ENCODE peak calls at places on chromosomes 2 and 18, in seven cellular contexts. J is Karpas-422; N is CD8-positive, alpha-beta memory T cell; V is choroid plexus epithelial cell; U is lower lobe of right lung; T is fibroblast of lung; G is hepatocyte. C is an unnamed sample.

GRCh38 chr18:70931942-70932814 is 643.3 kb downstream of the SOCS6 start:
- DNase-seq in J (peak), N (no peak), T (peak), G (peak), V (peak), U (no peak), C (no peak)

GRCh38 chr2:26717362-26717761 is 24.8 kb downstream of the KCNK3 start:
- DNase-seq in G (no peak), N (no peak), V (no peak), U (no peak), J (no peak), T (no peak), C (no peak)

GRCh38 chr18:46916551-46917107 is 678 bp downstream of the PIAS2 start:
- DNase-seq in U (no peak), J (peak), N (no peak), G (no peak), V (peak), T (peak), C (peak)

GRCh38 chr2:186059096-186059495 is 320.5 kb downstream of the FSIP2 start:
- DNase-seq in U (no peak), N (no peak), G (peak), T (peak), V (peak), J (no peak), C (no peak)

GRCh38 chr18:27315001-27315400 is 129.9 kb upstream of the CHST9 start:
- DNase-seq in J (no peak), U (no peak), V (no peak), T (no peak), N (no peak), G (no peak), C (no peak)

GRCh38 chr2:56537756-56538155 is 354.0 kb downstream of the CCDC85A start:
- DNase-seq in J (no peak), G (no peak), N (no peak), V (no peak), U (no peak), T (no peak), C (no peak)

GRCh38 chr2:84970956-84971798 is at the start of gene KCMF1:
- DNase-seq in T (peak), U (peak), G (peak), N (peak), V (peak), J (peak), C (peak)

GRCh38 chr18:7038330-7038846 is 79.2 kb downstream of the LAMA1 start:
- DNase-seq in V (peak), U (peak), G (peak), J (peak), T (peak), N (no peak), C (peak)

GRCh38 chr2:200369886-200370285 is 63.4 kb downstream of the SPATS2L start:
- DNase-seq in T (no peak), U (no peak), N (no peak), J (no peak), G (peak), V (no peak), C (no peak)

GRCh38 chr2:96531872-96532505 is 4.6 kb upstream of the ARID5A start:
- DNase-seq in G (peak), T (peak), V (peak), U (peak), J (peak), N (peak), C (peak)

GRCh38 chr18:27377251-27377650 is 192.1 kb upstream of the CHST9 start:
- DNase-seq in N (no peak), V (peak), J (no peak), U (no peak), T (no peak), G (no peak), C (no peak)

GRCh38 chr2:144349674-144350073 is 170.2 kb downstream of the ZEB2 start:
- DNase-seq in T (no peak), U (no peak), J (no peak), N (no peak), V (no peak), G (no peak), C (no peak)

GRCh38 chr2:207225773-207226172 is 60.0 kb upstream of the KLF7 start:
- DNase-seq in G (no peak), U (no peak), T (no peak), N (no peak), J (no peak), V (no peak), C (no peak)

GRCh38 chr2:2050321-2050905 is 280.7 kb downstream of the MYT1L start:
- DNase-seq in G (no peak), U (no peak), T (no peak), V (no peak), N (no peak), J (no peak), C (no peak)

GRCh38 chr2:157160131-157160530 is 97.4 kb upstream of the GALNT5 start:
- DNase-seq in V (no peak), G (no peak), J (no peak), T (no peak), N (no peak), U (no peak), C (peak)

GRCh38 chr2:223760838-223761502 is 76.4 kb downstream of the AP1S3 start:
- DNase-seq in J (peak), V (peak), G (peak), N (peak), T (peak), U (no peak), C (peak)

GRCh38 chr2:164535280-164536025 is 85.8 kb downstream of the GRB14 start:
- DNase-seq in T (no peak), V (peak), U (no peak), N (no peak), G (no peak), J (no peak), C (no peak)

GRCh38 chr2:213429516-213429915 is 145.3 kb downstream of the SPAG16 start:
- DNase-seq in V (peak), N (no peak), T (no peak), U (no peak), J (no peak), G (no peak), C (no peak)

GRCh38 chr2:101152195-101153076 is 1.3 kb upstream of the TBC1D8 start:
- DNase-seq in N (no peak), U (no peak), V (peak), J (peak), T (peak), G (peak), C (peak)

GRCh38 chr2:88091943-88092342 is 24.3 kb downstream of the SMYD1 start:
- DNase-seq in V (no peak), U (no peak), N (no peak), J (no peak), G (no peak), T (no peak), C (no peak)

GRCh38 chr2:205025580-205026240 is 480.4 kb downstream of the PARD3B start:
- DNase-seq in U (no peak), T (no peak), G (no peak), J (no peak), V (peak), N (no peak), C (no peak)

GRCh38 chr2:69604026-69604678 is 39.4 kb downstream of the AAK1 start:
- DNase-seq in T (no peak), V (no peak), G (no peak), U (no peak), J (no peak), N (no peak), C (no peak)

GRCh38 chr2:223598994-223599645 is 3.0 kb downstream of the SCG2 start:
- DNase-seq in N (no peak), T (peak), G (no peak), J (no peak), U (no peak), V (peak), C (no peak)

GRCh38 chr2:120722211-120722602 is 13.5 kb upstream of the GLI2 start:
- DNase-seq in G (no peak), T (no peak), J (no peak), V (no peak), U (no peak), N (no peak), C (no peak)
- H3K4me3 ChIP-seq in G (no peak), T (no peak), J (no peak), V (no peak), U (no peak), N (no peak), C (no peak)

GRCh38 chr2:145751634-145752033 is 1231.7 kb upstream of the ZEB2 start:
- DNase-seq in J (peak), G (no peak), N (no peak), T (peak), U (no peak), V (peak), C (no peak)

GRCh38 chr2:145750617-145751016 is 1230.7 kb upstream of the ZEB2 start:
- DNase-seq in J (peak), V (no peak), G (no peak), T (no peak), N (no peak), U (no peak), C (no peak)

GRCh38 chr2:145751155-145751554 is 1231.2 kb upstream of the ZEB2 start:
- DNase-seq in G (no peak), T (peak), N (no peak), V (peak), J (no peak), U (no peak), C (no peak)

GRCh38 chr2:145753209-145753608 is 1233.3 kb upstream of the ZEB2 start:
- DNase-seq in G (no peak), N (no peak), U (no peak), J (no peak), V (no peak), T (no peak), C (no peak)

GRCh38 chr2:145752091-145752806 is 1232.3 kb upstream of the ZEB2 start:
- DNase-seq in V (peak), J (peak), G (peak), U (peak), N (no peak), T (peak), C (no peak)
- H3K4me3 ChIP-seq in V (no peak), J (peak), G (no peak), U (no peak), N (no peak), T (no peak), C (no peak)

DNA sequence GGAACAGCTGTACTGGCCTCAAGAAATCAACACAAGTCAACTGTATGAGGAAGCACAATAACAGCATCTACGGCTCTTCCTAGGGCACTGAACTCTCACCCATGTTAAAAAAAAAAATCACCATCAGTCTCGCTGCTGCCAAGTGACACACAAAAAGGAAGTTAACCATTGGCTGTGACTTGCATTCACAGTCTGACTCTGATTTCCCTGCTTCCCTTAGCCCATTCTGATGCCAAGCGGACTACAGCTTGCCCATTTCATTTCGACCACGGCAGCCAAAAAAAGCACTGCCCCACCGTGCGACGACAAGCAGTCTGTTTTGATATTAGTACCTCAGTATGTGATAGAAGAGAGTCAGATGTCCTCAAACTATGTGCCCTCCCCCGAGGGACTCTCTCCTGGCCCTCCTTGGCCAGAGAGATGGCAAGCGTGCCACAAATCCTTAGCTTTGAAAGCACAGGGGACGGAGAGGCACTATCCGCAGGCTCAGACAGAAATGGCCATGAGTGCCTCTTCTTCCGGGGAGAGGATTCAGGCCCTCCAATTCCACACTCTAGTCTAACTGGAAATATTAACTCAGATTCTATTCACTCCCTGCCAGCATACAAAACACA is 250.0 kb downstream of the TCF4 start:
- DNase-seq in J (no peak), V (no peak), T (no peak), N (no peak), G (no peak), U (no peak), C (no peak)
- H3K4me3 ChIP-seq in J (no peak), V (no peak), T (no peak), N (no peak), G (no peak), U (peak), C (no peak)

GRCh38 chr2:148493822-148494563 is 150.6 kb upstream of the EPC2 start:
- DNase-seq in N (no peak), J (no peak), V (no peak), T (no peak), G (no peak), U (no peak), C (no peak)
- H3K4me3 ChIP-seq in N (no peak), J (no peak), V (no peak), T (no peak), G (no peak), U (no peak), C (no peak)

GRCh38 chr2:210478661-210479060 is 2.1 kb upstream of the LANCL1 start:
- DNase-seq in N (no peak), U (no peak), G (no peak), V (no peak), J (no peak), T (no peak), C (no peak)

GRCh38 chr2:210475726-210476125 is 833 bp downstream of the LANCL1 start:
- DNase-seq in N (no peak), T (peak), U (no peak), G (no peak), V (no peak), J (no peak), C (no peak)

GRCh38 chr2:210480079-210480478 is 3.5 kb upstream of the LANCL1 start:
- DNase-seq in T (no peak), U (no peak), V (no peak), J (no peak), G (no peak), N (no peak), C (no peak)

GRCh38 chr2:210476194-210477128 is at the start of gene LANCL1:
- DNase-seq in J (peak), T (peak), U (peak), V (peak), N (peak), G (peak), C (peak)

DNA sequence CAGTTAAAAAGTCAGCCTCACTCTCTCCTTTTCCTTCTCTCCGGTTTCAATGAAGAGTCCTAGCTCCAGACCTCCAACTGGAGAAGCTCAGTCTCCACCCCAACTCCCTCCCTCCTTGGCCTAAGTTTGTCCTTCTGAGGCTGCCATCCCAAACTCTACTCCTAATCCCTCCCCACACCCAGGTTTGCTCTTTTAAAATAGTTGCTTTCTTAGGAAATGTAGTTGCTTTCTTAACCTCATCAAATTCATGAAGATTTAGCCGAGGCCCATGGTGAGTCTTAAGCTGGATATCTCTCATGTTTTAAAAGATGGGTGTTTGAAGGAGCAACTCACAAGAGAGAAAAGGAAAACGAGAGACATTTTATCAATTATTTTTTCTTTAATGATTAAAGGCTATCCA is 937 bp upstream of the LANCL1 start:
- DNase-seq in T (peak), V (peak), G (peak), J (no peak), N (no peak), U (no peak), C (no peak)
- H3K4me3 ChIP-seq in T (peak), V (peak), G (no peak), J (peak), N (peak), U (peak), C (no peak)